ENCODE peak calls at places on chromosomes 13 and 19, in seven cellular contexts. One of them, this sample, is unnamed.

GRCh38 chr13:54185785-54186184 is 1157.2 kb downstream of the OLFM4 start:
- DNase-seq in lung: no peak
- DNase-seq in SK-N-SH: no peak
- DNase-seq in BE2C: no peak
- DNase-seq in thoracic aorta: no peak
- DNase-seq in K562: no peak
- DNase-seq in heart left ventricle: no peak
- DNase-seq in this sample: peak; percentile 80

GRCh38 chr19:28883241-28883693 is 329.7 kb downstream of the UQCRFS1 start:
- DNase-seq in lung: no peak
- DNase-seq in SK-N-SH: no peak
- DNase-seq in BE2C: no peak
- DNase-seq in thoracic aorta: no peak
- DNase-seq in K562: no peak
- DNase-seq in heart left ventricle: peak; percentile 54
- DNase-seq in this sample: peak; percentile 65

GRCh38 chr19:2922987-2923386 is 21.8 kb downstream of the ZNF77 start:
- DNase-seq in lung: no peak
- DNase-seq in SK-N-SH: no peak
- DNase-seq in BE2C: peak; percentile 26
- DNase-seq in thoracic aorta: no peak
- DNase-seq in K562: peak; percentile 29
- DNase-seq in heart left ventricle: no peak
- DNase-seq in this sample: peak; percentile 54

GRCh38 chr13:96994030-96994848 is at the start of gene OXGR1:
- DNase-seq in lung: no peak
- DNase-seq in SK-N-SH: peak; percentile 65
- DNase-seq in BE2C: peak; percentile 23
- DNase-seq in thoracic aorta: no peak
- DNase-seq in K562: peak; percentile 7
- DNase-seq in heart left ventricle: no peak
- DNase-seq in this sample: peak; percentile 74

GRCh38 chr13:51932231-51932630 is 70.5 kb downstream of the CCDC70 start:
- DNase-seq in lung: no peak
- DNase-seq in SK-N-SH: no peak
- DNase-seq in BE2C: no peak
- DNase-seq in thoracic aorta: no peak
- DNase-seq in K562: no peak
- DNase-seq in heart left ventricle: peak; percentile 8
- DNase-seq in this sample: peak; percentile 58

GRCh38 chr13:77919351-77920294 is 992 bp upstream of the EDNRB start:
- DNase-seq in lung: peak; percentile 39
- DNase-seq in SK-N-SH: peak; percentile 56
- DNase-seq in BE2C: peak; percentile 26
- DNase-seq in thoracic aorta: no peak
- DNase-seq in K562: no peak
- DNase-seq in heart left ventricle: peak; percentile 64
- DNase-seq in this sample: peak; percentile 81

GRCh38 chr13:30158774-30159445 is 148.4 kb downstream of the KATNAL1 start:
- DNase-seq in lung: no peak
- DNase-seq in SK-N-SH: no peak
- DNase-seq in BE2C: no peak
- DNase-seq in thoracic aorta: no peak
- DNase-seq in K562: no peak
- DNase-seq in heart left ventricle: no peak
- DNase-seq in this sample: no peak

GRCh38 chr13:43042410-43042921 is 19.1 kb downstream of the DNAJC15 start:
- DNase-seq in lung: no peak
- DNase-seq in SK-N-SH: no peak
- DNase-seq in BE2C: no peak
- DNase-seq in thoracic aorta: no peak
- DNase-seq in K562: no peak
- DNase-seq in heart left ventricle: no peak
- DNase-seq in this sample: no peak

GRCh38 chr13:33744589-33745369 is 73.2 kb upstream of the RFC3 start:
- DNase-seq in lung: peak; percentile 65
- DNase-seq in SK-N-SH: no peak
- DNase-seq in BE2C: no peak
- DNase-seq in thoracic aorta: no peak
- DNase-seq in K562: no peak
- DNase-seq in heart left ventricle: no peak
- DNase-seq in this sample: no peak

GRCh38 chr19:1247747-1248453 is 483 bp upstream of the MIDN start:
- DNase-seq in lung: peak; percentile 79
- DNase-seq in SK-N-SH: peak; percentile 60
- DNase-seq in BE2C: no peak
- DNase-seq in thoracic aorta: no peak
- DNase-seq in K562: peak; percentile 74
- DNase-seq in heart left ventricle: peak; percentile 87
- DNase-seq in this sample: peak; percentile 87

GRCh38 chr13:29849731-29850212 is 645 bp downstream of the UBL3 start:
- DNase-seq in lung: peak; percentile 72
- DNase-seq in SK-N-SH: peak; percentile 70
- DNase-seq in BE2C: peak; percentile 68
- DNase-seq in thoracic aorta: peak; percentile 31
- DNase-seq in K562: peak; percentile 30
- DNase-seq in heart left ventricle: peak; percentile 72
- DNase-seq in this sample: peak; percentile 75

GRCh38 chr13:44879452-44880058 is 109.7 kb downstream of the NUFIP1 start:
- DNase-seq in lung: no peak
- DNase-seq in SK-N-SH: peak; percentile 18
- DNase-seq in BE2C: no peak
- DNase-seq in thoracic aorta: no peak
- DNase-seq in K562: no peak
- DNase-seq in heart left ventricle: no peak
- DNase-seq in this sample: peak; percentile 58

GRCh38 chr19:33463194-33463593 is 58.4 kb downstream of the PEPD start:
- DNase-seq in lung: no peak
- DNase-seq in SK-N-SH: no peak
- DNase-seq in BE2C: no peak
- DNase-seq in thoracic aorta: no peak
- DNase-seq in K562: no peak
- DNase-seq in heart left ventricle: no peak
- DNase-seq in this sample: peak; percentile 5

GRCh38 chr19:4108767-4109625 is 14.9 kb downstream of the MAP2K2 start:
- DNase-seq in lung: no peak
- DNase-seq in SK-N-SH: no peak
- DNase-seq in BE2C: no peak
- DNase-seq in thoracic aorta: no peak
- DNase-seq in K562: no peak
- DNase-seq in heart left ventricle: no peak
- DNase-seq in this sample: no peak

GRCh38 chr13:42804244-42804868 is 23.0 kb downstream of the FAM216B start:
- DNase-seq in lung: no peak
- DNase-seq in SK-N-SH: no peak
- DNase-seq in BE2C: no peak
- DNase-seq in thoracic aorta: no peak
- DNase-seq in K562: no peak
- DNase-seq in heart left ventricle: no peak
- DNase-seq in this sample: no peak

GRCh38 chr19:5515737-5516136 is 52.0 kb downstream of the TINCR start:
- DNase-seq in lung: no peak
- DNase-seq in SK-N-SH: no peak
- DNase-seq in BE2C: no peak
- DNase-seq in thoracic aorta: no peak
- DNase-seq in K562: no peak
- DNase-seq in heart left ventricle: no peak
- DNase-seq in this sample: peak; percentile 73

GRCh38 chr19:8595651-8596050 is 14.9 kb downstream of the ADAMTS10 start:
- DNase-seq in lung: no peak
- DNase-seq in SK-N-SH: no peak
- DNase-seq in BE2C: no peak
- DNase-seq in thoracic aorta: no peak
- DNase-seq in K562: no peak
- DNase-seq in heart left ventricle: no peak
- DNase-seq in this sample: no peak

GRCh38 chr19:4969772-4970531 is 1.0 kb downstream of the KDM4B start:
- DNase-seq in lung: no peak
- DNase-seq in SK-N-SH: peak; percentile 47
- DNase-seq in BE2C: no peak
- DNase-seq in thoracic aorta: no peak
- DNase-seq in K562: no peak
- DNase-seq in heart left ventricle: no peak
- DNase-seq in this sample: peak; percentile 64

GRCh38 chr13:111111376-111111937 is 3.7 kb upstream of the ARHGEF7 start:
- DNase-seq in lung: no peak
- DNase-seq in SK-N-SH: no peak
- DNase-seq in BE2C: no peak
- DNase-seq in thoracic aorta: no peak
- DNase-seq in K562: no peak
- DNase-seq in heart left ventricle: no peak
- DNase-seq in this sample: no peak

GRCh38 chr19:16349551-16350171 is 25.0 kb downstream of the KLF2 start:
- DNase-seq in lung: no peak
- DNase-seq in SK-N-SH: no peak
- DNase-seq in BE2C: no peak
- DNase-seq in thoracic aorta: no peak
- DNase-seq in K562: no peak
- DNase-seq in heart left ventricle: peak; percentile 54
- DNase-seq in this sample: no peak

GRCh38 chr13:58843071-58843470 is 1211.5 kb downstream of the PCDH17 start:
- DNase-seq in lung: no peak
- DNase-seq in SK-N-SH: no peak
- DNase-seq in BE2C: no peak
- DNase-seq in thoracic aorta: no peak
- DNase-seq in K562: no peak
- DNase-seq in heart left ventricle: no peak
- DNase-seq in this sample: peak; percentile 70

GRCh38 chr19:32173836-32174235 is 171.6 kb upstream of the ZNF507 start:
- DNase-seq in lung: peak; percentile 10
- DNase-seq in SK-N-SH: no peak
- DNase-seq in BE2C: no peak
- DNase-seq in thoracic aorta: no peak
- DNase-seq in K562: no peak
- DNase-seq in heart left ventricle: no peak
- DNase-seq in this sample: no peak

DNA sequence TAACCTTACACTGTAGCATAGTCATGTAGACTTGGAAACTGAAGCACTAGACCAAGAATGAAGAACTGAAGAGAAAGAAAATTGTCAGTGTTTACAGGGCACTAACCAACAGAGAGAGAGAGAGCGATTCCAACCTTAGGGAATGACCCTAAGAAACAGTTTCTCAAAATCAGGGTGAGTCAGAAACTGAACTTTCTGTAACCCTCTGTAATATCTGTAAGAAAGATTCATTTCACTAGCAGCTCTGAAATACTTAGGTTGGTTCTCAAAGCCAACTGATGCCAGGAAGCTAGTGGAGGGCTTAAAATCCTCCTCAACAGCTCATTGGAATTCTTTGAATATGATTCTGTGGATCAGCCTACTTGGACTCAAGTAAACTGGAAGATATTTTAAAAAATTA is 936.9 kb downstream of the EFNB2 start:
- DNase-seq in lung: no peak
- DNase-seq in SK-N-SH: no peak
- DNase-seq in BE2C: no peak
- DNase-seq in thoracic aorta: no peak
- DNase-seq in K562: no peak
- DNase-seq in heart left ventricle: no peak
- DNase-seq in this sample: no peak
- H3K27me3 ChIP-seq in lung: no peaks in the 10 kb centered on the region
- H3K27me3 ChIP-seq in SK-N-SH: no peaks in the 10 kb centered on the region
- H3K27me3 ChIP-seq in BE2C: no peaks in the 10 kb centered on the region
- H3K27me3 ChIP-seq in thoracic aorta: no peaks in the 10 kb centered on the region
- H3K27me3 ChIP-seq in K562: no peaks in the 10 kb centered on the region
- H3K27me3 ChIP-seq in heart left ventricle: no peaks in the 10 kb centered on the region
- H3K27me3 ChIP-seq in this sample: no peaks in the 10 kb centered on the region

GRCh38 chr19:35744688-35745327 is 410 bp downstream of the U2AF1L4 start:
- DNase-seq in lung: peak; percentile 98
- DNase-seq in SK-N-SH: peak; percentile 86
- DNase-seq in BE2C: peak; percentile 98
- DNase-seq in thoracic aorta: peak; percentile 91
- DNase-seq in K562: peak; percentile 89
- DNase-seq in heart left ventricle: peak; percentile 96
- DNase-seq in this sample: peak; percentile 98

GRCh38 chr19:35745328-35746086 is at the start of the genes PSENEN and U2AF1L4:
- DNase-seq in lung: peak; percentile 97
- DNase-seq in SK-N-SH: peak; percentile 86
- DNase-seq in BE2C: peak; percentile 97
- DNase-seq in thoracic aorta: peak; percentile 93
- DNase-seq in K562: peak; percentile 92
- DNase-seq in heart left ventricle: peak; percentile 98
- DNase-seq in this sample: peak; percentile 98

GRCh38 chr19:35746087-35746462 is 624 bp downstream of the PSENEN start:
- DNase-seq in lung: no peak
- DNase-seq in SK-N-SH: no peak
- DNase-seq in BE2C: no peak
- DNase-seq in thoracic aorta: no peak
- DNase-seq in K562: no peak
- DNase-seq in heart left ventricle: no peak
- DNase-seq in this sample: no peak

GRCh38 chr19:35748106-35749020 is at the start of gene LIN37:
- DNase-seq in lung: peak; percentile 99
- DNase-seq in SK-N-SH: peak; percentile 93
- DNase-seq in BE2C: peak; percentile 99
- DNase-seq in thoracic aorta: peak; percentile 99
- DNase-seq in K562: peak; percentile 97
- DNase-seq in heart left ventricle: peak; percentile 98
- DNase-seq in this sample: peak; percentile 100

GRCh38 chr19:35746556-35746955 is 1.1 kb downstream of the PSENEN start:
- DNase-seq in lung: no peak
- DNase-seq in SK-N-SH: no peak
- DNase-seq in BE2C: no peak
- DNase-seq in thoracic aorta: no peak
- DNase-seq in K562: no peak
- DNase-seq in heart left ventricle: no peak
- DNase-seq in this sample: no peak
- H3K4me3 ChIP-seq in lung: no peak overlapping the region
- H3K4me3 ChIP-seq in SK-N-SH: peak overlapping the region; percentile 95
- H3K4me3 ChIP-seq in BE2C: peak overlapping the region; percentile 75
- H3K4me3 ChIP-seq in thoracic aorta: peak overlapping the region; percentile 91
- H3K4me3 ChIP-seq in K562: peak overlapping the region; percentile 92
- H3K4me3 ChIP-seq in heart left ventricle: peak overlapping the region; percentile 90
- H3K4me3 ChIP-seq in this sample: peak overlapping the region; percentile 98

DNA sequence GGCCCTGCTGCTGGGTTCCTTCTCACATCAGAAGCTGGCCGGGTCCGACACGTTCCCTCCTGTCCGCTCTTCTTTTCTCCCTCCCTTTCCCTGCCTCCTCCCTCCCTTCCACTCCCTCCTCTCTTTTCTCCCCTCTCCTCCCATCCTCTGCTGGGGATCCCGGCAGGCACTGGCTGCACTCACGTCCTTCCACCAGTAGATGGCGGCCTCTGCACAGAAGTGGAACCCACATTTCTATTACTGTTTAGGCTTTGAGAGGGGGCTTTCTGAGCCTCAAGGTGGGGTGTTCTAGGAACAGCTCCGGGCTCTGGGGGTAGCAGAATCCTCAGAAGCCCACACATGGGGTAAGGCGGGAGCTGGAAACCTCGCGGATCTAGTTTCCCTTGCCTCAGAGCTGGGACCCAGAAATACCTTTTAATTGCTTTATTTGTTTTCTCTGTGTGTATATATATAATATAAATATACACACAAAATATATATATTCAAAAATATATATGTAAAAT is 294.2 kb downstream of the ZNF536 start:
- DNase-seq in lung: no peak
- DNase-seq in SK-N-SH: peak; percentile 78
- DNase-seq in BE2C: peak; percentile 66
- DNase-seq in thoracic aorta: no peak
- DNase-seq in K562: peak; percentile 51
- DNase-seq in heart left ventricle: no peak
- DNase-seq in this sample: peak; percentile 92
- TF ChIP-seq CTCF in lung: peak; percentile 60
- TF ChIP-seq CTCF in SK-N-SH: peak; percentile 92
- TF ChIP-seq CTCF in BE2C: peak; percentile 97
- TF ChIP-seq CTCF in thoracic aorta: peak; percentile 75
- TF ChIP-seq CTCF in K562: peak; percentile 89
- TF ChIP-seq CTCF in heart left ventricle: peak; percentile 87
- TF ChIP-seq CTCF in this sample: peak; percentile 91

GRCh38 chr13:73222627-73223026 is 163.8 kb downstream of the KLF5 start:
- DNase-seq in lung: no peak
- DNase-seq in SK-N-SH: no peak
- DNase-seq in BE2C: no peak
- DNase-seq in thoracic aorta: no peak
- DNase-seq in K562: no peak
- DNase-seq in heart left ventricle: no peak
- DNase-seq in this sample: peak; percentile 53
- H3K27me3 ChIP-seq in lung: no peaks in the 10 kb centered on the region
- H3K27me3 ChIP-seq in SK-N-SH: no peaks in the 10 kb centered on the region
- H3K27me3 ChIP-seq in BE2C: no peaks in the 10 kb centered on the region
- H3K27me3 ChIP-seq in thoracic aorta: no peaks in the 10 kb centered on the region
- H3K27me3 ChIP-seq in K562: no peaks in the 10 kb centered on the region
- H3K27me3 ChIP-seq in heart left ventricle: no peaks in the 10 kb centered on the region
- H3K27me3 ChIP-seq in this sample: peaks cover 3% of the 10 kb centered on the region